ENCODE peak calls at places on chromosomes 13 and 19, in nine cellular contexts. D, K, B, H, X, T, R, F and P are unnamed samples.

GRCh38 chr19:1665565-1666047 is 13.2 kb upstream of the TCF3 start:
- DNase-seq in D (no peak), K (no peak), B (no peak), H (no peak), X (no peak), T (no peak), R (no peak), F (no peak), P (no peak)

GRCh38 chr19:8331263-8331840 is 10.1 kb downstream of the RPS28 start:
- DNase-seq in D (no peak), K (no peak), B (no peak), H (no peak), X (no peak), T (no peak), R (no peak), F (no peak), P (no peak)

GRCh38 chr19:42528354-42529247 is at the start of gene CEACAM1:
- DNase-seq in D (no peak), K (no peak), B (no peak), H (no peak), X (no peak), T (no peak), R (no peak), F (peak), P (no peak)

GRCh38 chr13:109998808-109999528 is 212.6 kb upstream of the IRS2 start:
- DNase-seq in D (peak), K (peak), B (no peak), H (no peak), X (no peak), T (peak), R (peak), F (no peak), P (no peak)

GRCh38 chr19:33395561-33396550 is 22.3 kb downstream of the CEBPG start:
- DNase-seq in D (peak), K (peak), B (no peak), H (no peak), X (no peak), T (peak), R (no peak), F (no peak), P (peak)

GRCh38 chr13:113862191-113862765 is 1.6 kb downstream of the GAS6 start:
- DNase-seq in D (no peak), K (no peak), B (no peak), H (no peak), X (no peak), T (no peak), R (no peak), F (no peak), P (peak)

GRCh38 chr19:55484571-55485438 is at the start of gene NAT14:
- DNase-seq in D (no peak), K (peak), B (peak), H (peak), X (peak), T (peak), R (peak), F (no peak), P (peak)

GRCh38 chr19:14614099-14614412 is 31.2 kb downstream of the CLEC17A start:
- DNase-seq in D (no peak), K (no peak), B (no peak), H (no peak), X (no peak), T (no peak), R (peak), F (no peak), P (no peak)

GRCh38 chr19:10086032-10086903 is at the start of gene SHFL:
- DNase-seq in D (peak), K (peak), B (peak), H (no peak), X (peak), T (peak), R (peak), F (peak), P (peak)

GRCh38 chr19:49988433-49988832 is 27.5 kb upstream of the SIGLEC11 start:
- DNase-seq in D (peak), K (peak), B (no peak), H (no peak), X (no peak), T (peak), R (no peak), F (no peak), P (no peak)

GRCh38 chr19:47713046-47714021 is at the start of gene EHD2:
- DNase-seq in D (peak), K (peak), B (peak), H (peak), X (peak), T (peak), R (peak), F (peak), P (peak)

GRCh38 chr13:106145997-106146864 is 389.2 kb downstream of the EFNB2 start:
- DNase-seq in D (no peak), K (no peak), B (no peak), H (no peak), X (no peak), T (no peak), R (peak), F (no peak), P (no peak)

GRCh38 chr19:49110567-49110966 is 3.6 kb upstream of the LIN7B start:
- DNase-seq in D (peak), K (peak), B (no peak), H (no peak), X (no peak), T (peak), R (no peak), F (no peak), P (no peak)

GRCh38 chr13:111371211-111371610 is 50.8 kb downstream of the TEX29 start:
- DNase-seq in D (no peak), K (no peak), B (no peak), H (no peak), X (no peak), T (no peak), R (no peak), F (no peak), P (no peak)

GRCh38 chr13:36297600-36298338 is at the start of gene CCDC169:
- DNase-seq in D (peak), K (peak), B (peak), H (peak), X (peak), T (peak), R (peak), F (peak), P (peak)

GRCh38 chr13:96065851-96066250 is 12.7 kb upstream of the UGGT2 start:
- DNase-seq in D (no peak), K (no peak), B (no peak), H (no peak), X (no peak), T (no peak), R (no peak), F (no peak), P (no peak)
- TF ChIP-seq CTCF in D (no peak), K (no peak), B (no peak), H (no peak), X (no peak), T (no peak), R (no peak), F (no peak), P (no peak)

GRCh38 chr13:37806666-37807065 is 62.9 kb downstream of the TRPC4 start:
- DNase-seq in D (no peak), K (no peak), B (no peak), H (no peak), X (peak), T (no peak), R (no peak), F (no peak), P (no peak)
- TF ChIP-seq CTCF in D (no peak), K (no peak), B (peak), H (no peak), X (no peak), T (no peak), R (no peak), F (no peak), P (no peak)

GRCh38 chr13:93784191-93784590 is 557.6 kb downstream of the GPC6 start:
- DNase-seq in D (no peak), K (no peak), B (no peak), H (no peak), X (no peak), T (no peak), R (no peak), F (no peak), P (no peak)

GRCh38 chr13:93788456-93788855 is 561.8 kb downstream of the GPC6 start:
- DNase-seq in D (no peak), K (no peak), B (no peak), H (no peak), X (no peak), T (no peak), R (no peak), F (no peak), P (no peak)

GRCh38 chr13:93789058-93789457 is 562.5 kb downstream of the GPC6 start:
- DNase-seq in D (no peak), K (no peak), B (no peak), H (no peak), X (no peak), T (no peak), R (no peak), F (no peak), P (no peak)

GRCh38 chr13:93786846-93787245 is 560.2 kb downstream of the GPC6 start:
- DNase-seq in D (no peak), K (no peak), B (no peak), H (no peak), X (no peak), T (no peak), R (no peak), F (no peak), P (no peak)
- TF ChIP-seq CTCF in D (no peak), K (no peak), B (no peak), H (no peak), X (no peak), T (no peak), R (no peak), F (no peak), P (no peak)

DNA sequence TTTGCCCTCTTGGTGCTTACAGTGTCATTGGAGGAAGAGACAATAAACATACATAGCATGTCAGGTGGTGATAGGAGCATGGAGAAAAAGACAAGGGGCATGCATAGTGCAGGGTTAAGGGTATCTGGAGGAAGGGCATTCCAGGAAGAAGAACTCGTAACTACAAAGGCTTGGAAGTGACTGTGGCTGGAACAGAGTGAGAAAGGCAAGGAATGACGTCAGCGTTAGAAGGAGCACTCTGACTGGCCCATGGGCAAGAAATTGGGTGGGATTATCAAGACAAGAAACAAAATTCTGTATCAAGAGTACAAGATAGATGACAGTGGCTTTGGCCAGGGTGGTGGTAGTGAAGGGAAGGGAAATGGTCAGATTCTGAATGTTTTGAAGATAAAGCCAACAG is 11.2 kb downstream of the SMIM17 start:
- DNase-seq in D (no peak), K (no peak), B (no peak), H (no peak), X (no peak), T (no peak), R (no peak), F (no peak), P (no peak)
- TF ChIP-seq CTCF in D (no peak), K (no peak), B (no peak), H (no peak), X (no peak), T (no peak), R (no peak), F (no peak), P (no peak)